ENCODE peak calls at places on chromosomes 4 and X, in four cellular contexts. One of them, this sample, is unnamed.
A peak's percentile ranks its signal among the peaks of the same experiment; 100 is the strongest.

GRCh38 chrX:53441531-53442321 is 7.6 kb upstream of the HSD17B10 start:
- DNase-seq in left ventricle myocardium inferior: peak; percentile 83
- DNase-seq in Caki2: peak; percentile 77
- DNase-seq in activated CD8-positive, alpha-beta T cell treated with anti-CD3 and anti-CD28 coated beads, Interleukin-2, amount 10 ng/mL, durations not matched to agents 7 days and 5 days: peak; percentile 80
- DNase-seq in this sample: peak; percentile 48

GRCh38 chrX:29941292-29941691 is 274.1 kb upstream of the MAGEB2 start:
- DNase-seq in left ventricle myocardium inferior: no peak
- DNase-seq in Caki2: no peak
- DNase-seq in activated CD8-positive, alpha-beta T cell treated with anti-CD3 and anti-CD28 coated beads, Interleukin-2, amount 10 ng/mL, durations not matched to agents 7 days and 5 days: no peak
- DNase-seq in this sample: no peak

GRCh38 chr4:17013382-17014006 is 115.0 kb upstream of the LDB2 start:
- DNase-seq in left ventricle myocardium inferior: no peak
- DNase-seq in Caki2: no peak
- DNase-seq in activated CD8-positive, alpha-beta T cell treated with anti-CD3 and anti-CD28 coated beads, Interleukin-2, amount 10 ng/mL, durations not matched to agents 7 days and 5 days: no peak
- DNase-seq in this sample: no peak

GRCh38 chr4:155638195-155638960 is 28.3 kb upstream of the GUCY1A1 start:
- DNase-seq in left ventricle myocardium inferior: no peak
- DNase-seq in Caki2: no peak
- DNase-seq in activated CD8-positive, alpha-beta T cell treated with anti-CD3 and anti-CD28 coated beads, Interleukin-2, amount 10 ng/mL, durations not matched to agents 7 days and 5 days: no peak
- DNase-seq in this sample: peak; percentile 74

GRCh38 chr4:6380746-6381411 is 91.5 kb downstream of the PPP2R2C start:
- DNase-seq in left ventricle myocardium inferior: peak; percentile 10
- DNase-seq in Caki2: no peak
- DNase-seq in activated CD8-positive, alpha-beta T cell treated with anti-CD3 and anti-CD28 coated beads, Interleukin-2, amount 10 ng/mL, durations not matched to agents 7 days and 5 days: no peak
- DNase-seq in this sample: no peak

GRCh38 chrX:129741880-129742758 is 3.3 kb downstream of the XPNPEP2 start:
- DNase-seq in left ventricle myocardium inferior: no peak
- DNase-seq in Caki2: no peak
- DNase-seq in activated CD8-positive, alpha-beta T cell treated with anti-CD3 and anti-CD28 coated beads, Interleukin-2, amount 10 ng/mL, durations not matched to agents 7 days and 5 days: no peak
- DNase-seq in this sample: no peak

GRCh38 chr4:119510750-119511149 is 117.9 kb downstream of the PDE5A start:
- DNase-seq in left ventricle myocardium inferior: no peak
- DNase-seq in Caki2: no peak
- DNase-seq in activated CD8-positive, alpha-beta T cell treated with anti-CD3 and anti-CD28 coated beads, Interleukin-2, amount 10 ng/mL, durations not matched to agents 7 days and 5 days: no peak
- DNase-seq in this sample: no peak

GRCh38 chr4:122588453-122589238 is 32.2 kb downstream of the IL21 start:
- DNase-seq in left ventricle myocardium inferior: no peak
- DNase-seq in Caki2: no peak
- DNase-seq in activated CD8-positive, alpha-beta T cell treated with anti-CD3 and anti-CD28 coated beads, Interleukin-2, amount 10 ng/mL, durations not matched to agents 7 days and 5 days: no peak
- DNase-seq in this sample: no peak

GRCh38 chr4:124334119-124334518 is 378.4 kb downstream of the ANKRD50 start:
- DNase-seq in left ventricle myocardium inferior: no peak
- DNase-seq in Caki2: peak; percentile 44
- DNase-seq in activated CD8-positive, alpha-beta T cell treated with anti-CD3 and anti-CD28 coated beads, Interleukin-2, amount 10 ng/mL, durations not matched to agents 7 days and 5 days: no peak
- DNase-seq in this sample: peak; percentile 34

GRCh38 chr4:6618386-6619115 is 21.9 kb upstream of the MRFAP1 start:
- DNase-seq in left ventricle myocardium inferior: no peak
- DNase-seq in Caki2: no peak
- DNase-seq in activated CD8-positive, alpha-beta T cell treated with anti-CD3 and anti-CD28 coated beads, Interleukin-2, amount 10 ng/mL, durations not matched to agents 7 days and 5 days: no peak
- DNase-seq in this sample: no peak

GRCh38 chrX:71282514-71283408 is 674 bp upstream of the NONO start:
- DNase-seq in left ventricle myocardium inferior: no peak
- DNase-seq in Caki2: no peak
- DNase-seq in activated CD8-positive, alpha-beta T cell treated with anti-CD3 and anti-CD28 coated beads, Interleukin-2, amount 10 ng/mL, durations not matched to agents 7 days and 5 days: peak; percentile 58
- DNase-seq in this sample: no peak

GRCh38 chrX:101958139-101958538 is 26.3 kb upstream of the ZMAT1 start:
- DNase-seq in left ventricle myocardium inferior: no peak
- DNase-seq in Caki2: no peak
- DNase-seq in activated CD8-positive, alpha-beta T cell treated with anti-CD3 and anti-CD28 coated beads, Interleukin-2, amount 10 ng/mL, durations not matched to agents 7 days and 5 days: no peak
- DNase-seq in this sample: no peak

GRCh38 chr4:136002316-136002715 is 1530.0 kb downstream of the PCDH18 start:
- DNase-seq in left ventricle myocardium inferior: no peak
- DNase-seq in Caki2: no peak
- DNase-seq in activated CD8-positive, alpha-beta T cell treated with anti-CD3 and anti-CD28 coated beads, Interleukin-2, amount 10 ng/mL, durations not matched to agents 7 days and 5 days: no peak
- DNase-seq in this sample: no peak

GRCh38 chrX:13256562-13256961 is 63.3 kb downstream of the ATXN3L start:
- DNase-seq in left ventricle myocardium inferior: no peak
- DNase-seq in Caki2: no peak
- DNase-seq in activated CD8-positive, alpha-beta T cell treated with anti-CD3 and anti-CD28 coated beads, Interleukin-2, amount 10 ng/mL, durations not matched to agents 7 days and 5 days: no peak
- DNase-seq in this sample: no peak

GRCh38 chrX:17072726-17073125 is 126.3 kb downstream of the REPS2 start:
- DNase-seq in left ventricle myocardium inferior: no peak
- DNase-seq in Caki2: no peak
- DNase-seq in activated CD8-positive, alpha-beta T cell treated with anti-CD3 and anti-CD28 coated beads, Interleukin-2, amount 10 ng/mL, durations not matched to agents 7 days and 5 days: no peak
- DNase-seq in this sample: no peak

GRCh38 chr4:88802138-88802537 is 104.5 kb upstream of the NAP1L5 start:
- DNase-seq in left ventricle myocardium inferior: no peak
- DNase-seq in Caki2: no peak
- DNase-seq in activated CD8-positive, alpha-beta T cell treated with anti-CD3 and anti-CD28 coated beads, Interleukin-2, amount 10 ng/mL, durations not matched to agents 7 days and 5 days: no peak
- DNase-seq in this sample: no peak